ENCODE peak calls at places on chromosomes 16 and 17, in ten cellular contexts. G is transverse colon, Y is body of pancreas, N is IMR-90, J is uterus, A is heart left ventricle, D is tibial nerve, B is GM12878, Q is endothelial cell of umbilical vein, E is ovary. U is an unnamed sample.

GRCh38 chr16:75593825-75594820 is 27.9 kb downstream of the GABARAPL2 start:
- DNase-seq in B (no peak), E (no peak), J (no peak), A (no peak), Q (peak; percentile 48), Y (no peak), D (no peak), G (no peak), N (peak; percentile 83), U (no peak)

GRCh38 chr16:50259334-50260205 is 6.8 kb upstream of the ADCY7 start:
- DNase-seq in G (peak; percentile 38), J (peak; percentile 44), Q (no peak), N (no peak), Y (peak; percentile 46), D (peak; percentile 72), B (no peak), E (peak; percentile 80), A (peak; percentile 73), U (no peak)

GRCh38 chr17:2965621-2966275 is 97.7 kb downstream of the OR1D5 start:
- DNase-seq in N (peak; percentile 74), A (no peak), J (no peak), D (no peak), Q (no peak), G (no peak), E (no peak), Y (peak; percentile 40), B (no peak), U (peak; percentile 83)

GRCh38 chr16:3020604-3021448 is 658 bp downstream of the TNFRSF12A start:
- DNase-seq in N (peak; percentile 89), Q (peak; percentile 86), E (peak; percentile 86), D (peak; percentile 33), J (peak; percentile 89), G (peak; percentile 75), B (no peak), A (peak; percentile 91), Y (peak; percentile 95), U (peak; percentile 73)

GRCh38 chr17:56521439-56522141 is 71.9 kb upstream of the NOG start:
- DNase-seq in B (no peak), D (no peak), Q (no peak), E (no peak), N (no peak), A (no peak), G (no peak), J (no peak), Y (no peak), U (no peak)

GRCh38 chr16:54129810-54130209 is 156.8 kb downstream of the IRX3 start:
- DNase-seq in Y (no peak), J (no peak), Q (no peak), N (no peak), A (no peak), E (no peak), G (no peak), B (no peak), D (no peak), U (no peak)

GRCh38 chr17:16989230-16989952 is 17.5 kb upstream of the TNFRSF13B start:
- DNase-seq in A (no peak), E (no peak), D (no peak), Q (no peak), G (peak; percentile 73), N (no peak), B (peak; percentile 87), J (no peak), Y (no peak), U (no peak)

GRCh38 chr16:89720859-89721643 is at the start of the genes VPS9D1 and ZNF276:
- DNase-seq in G (peak; percentile 88), B (no peak), N (peak; percentile 69), A (peak; percentile 93), Q (peak; percentile 79), J (peak; percentile 76), Y (peak; percentile 85), D (peak; percentile 71), E (peak; percentile 87), U (peak; percentile 74)

GRCh38 chr17:2393954-2394749 is 6.7 kb downstream of the MNT start:
- DNase-seq in Q (no peak), E (no peak), J (no peak), B (no peak), G (peak; percentile 44), A (peak; percentile 49), D (no peak), Y (no peak), N (no peak), U (no peak)

GRCh38 chr17:62592305-62593099 is 35.0 kb upstream of the MRC2 start:
- DNase-seq in A (no peak), E (no peak), G (no peak), Q (peak; percentile 9), N (peak; percentile 43), B (no peak), Y (no peak), J (no peak), D (no peak), U (no peak)

DNA sequence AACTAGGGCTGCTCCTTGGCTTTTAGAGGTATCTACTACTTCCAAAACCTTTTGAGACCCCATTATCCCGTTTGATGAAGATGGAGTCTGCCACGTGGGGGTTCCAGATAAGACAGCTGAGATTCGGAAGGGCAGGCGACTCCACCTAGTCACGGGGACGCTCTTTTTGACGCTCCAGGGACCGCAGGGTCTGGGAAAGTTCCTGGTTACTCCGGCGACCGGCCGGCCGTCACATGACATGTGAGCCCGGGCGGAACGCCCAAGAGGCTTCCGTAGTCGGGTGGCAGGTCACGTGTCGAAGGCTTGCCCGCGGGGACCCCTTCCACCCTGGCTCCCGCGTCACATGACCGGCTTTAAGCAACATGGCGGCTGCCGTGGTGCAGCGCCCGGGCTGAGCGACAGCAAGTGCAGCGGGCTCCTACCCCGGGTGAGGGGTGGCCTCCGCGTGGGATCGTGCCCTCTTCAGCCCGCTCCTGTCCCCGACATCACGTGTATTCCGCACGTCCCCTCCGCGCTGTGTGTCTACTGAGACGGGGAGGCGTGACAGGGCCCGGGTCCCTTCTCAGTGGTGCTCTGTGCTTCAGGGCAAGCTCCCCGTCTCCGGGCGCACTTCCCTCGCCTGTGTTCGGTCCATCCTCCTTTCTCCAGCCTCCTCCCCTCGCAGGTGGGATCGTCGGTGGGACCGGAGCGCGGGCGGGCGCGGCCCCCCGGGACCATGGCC is at the start of gene SPNS1:
- DNase-seq in Q (peak; percentile 96), A (peak; percentile 97), E (peak; percentile 99), J (peak; percentile 97), D (peak; percentile 98), G (peak; percentile 98), Y (peak; percentile 98), N (peak; percentile 97), B (peak; percentile 74), U (peak; percentile 97)
- H3K4me3 ChIP-seq in Q (peak within 1 kb of the TSS; percentile 84), A (peak within 1 kb of the TSS; percentile 67), E (peak within 1 kb of the TSS; percentile 96), J (peak within 1 kb of the TSS; percentile 96), D (peak within 1 kb of the TSS; percentile 93), G (peak within 1 kb of the TSS; percentile 83), Y (peak within 1 kb of the TSS; percentile 88), N (peak within 1 kb of the TSS; percentile 75), B (peak within 1 kb of the TSS; percentile 92), U (peak within 1 kb of the TSS; percentile 75)

GRCh38 chr17:70804161-70804560 is 634.8 kb downstream of the KCNJ2 start:
- DNase-seq in Y (no peak), G (no peak), N (peak; percentile 61), E (no peak), Q (no peak), J (no peak), A (no peak), B (no peak), D (no peak), U (no peak)

GRCh38 chr17:70810609-70811008 is 641.3 kb downstream of the KCNJ2 start:
- DNase-seq in E (no peak), B (no peak), Q (no peak), Y (no peak), A (no peak), J (no peak), N (peak; percentile 70), D (no peak), G (no peak), U (no peak)

GRCh38 chr17:70808596-70808995 is 639.3 kb downstream of the KCNJ2 start:
- DNase-seq in E (no peak), G (no peak), B (no peak), D (no peak), Q (no peak), N (no peak), J (no peak), A (no peak), Y (no peak), U (no peak)
- TF ChIP-seq POLR2A in E (no peak), G (no peak), B (no peak), D (no peak), Q (no peak), N (no peak), J (no peak), A (no peak), Y (no peak), U (no peak)

DNA sequence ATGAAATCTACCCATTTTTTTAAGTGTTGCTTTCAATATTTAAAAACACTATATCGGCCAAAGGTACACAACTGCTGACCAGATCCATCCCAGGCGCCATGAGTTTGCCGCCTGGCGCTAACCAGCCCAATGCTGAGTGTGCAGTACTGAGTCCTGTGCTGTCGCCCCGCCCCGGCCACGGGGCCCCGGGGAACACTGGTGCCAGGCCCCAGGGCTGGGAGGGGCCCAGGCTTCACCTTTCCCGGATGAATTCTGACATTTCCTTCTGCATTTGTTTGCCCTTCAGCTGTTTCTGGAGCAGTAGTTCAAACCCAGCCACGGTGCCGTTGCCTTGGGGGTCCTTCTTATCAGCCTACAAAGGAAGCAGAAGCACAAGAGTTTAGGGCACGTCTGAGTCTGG is 37.8 kb upstream of the RCVRN start:
- DNase-seq in D (no peak), E (no peak), N (no peak), Y (no peak), G (no peak), Q (no peak), B (no peak), A (no peak), J (no peak), U (no peak)
- H3K4me1 ChIP-seq in D (no peaks in the 10 kb centered on the region), E (no peaks in the 10 kb centered on the region), N (no peaks in the 10 kb centered on the region), Y (no peaks in the 10 kb centered on the region), G (no peaks in the 10 kb centered on the region), Q (no peaks in the 10 kb centered on the region), B (no peaks in the 10 kb centered on the region), A (no peaks in the 10 kb centered on the region), J (no peaks in the 10 kb centered on the region), U (no peaks in the 10 kb centered on the region)

DNA sequence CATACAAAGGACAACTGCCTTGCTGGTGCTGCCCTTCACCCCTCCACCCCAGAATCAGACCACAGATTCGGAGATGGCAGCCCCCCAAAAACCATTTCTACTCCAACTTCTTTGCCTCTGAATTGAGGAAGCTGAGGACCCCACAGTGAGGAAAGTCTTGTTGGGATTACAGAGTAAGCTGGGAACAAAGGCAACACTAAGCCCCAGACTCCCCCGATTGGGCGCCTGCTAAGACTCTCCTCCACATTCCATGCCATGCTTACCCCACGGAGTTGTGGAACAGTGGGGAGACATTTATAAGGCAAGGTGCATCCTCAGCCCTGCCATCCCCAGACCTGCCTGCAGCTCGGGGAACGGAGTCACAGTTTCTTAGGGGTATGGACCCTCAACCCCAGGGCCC is 1.9 kb downstream of the GIT1 start:
- DNase-seq in B (no peak), N (no peak), Q (no peak), A (no peak), J (no peak), D (no peak), Y (no peak), G (no peak), E (no peak), U (no peak)
- H3K4me3 ChIP-seq in B (peak overlapping the region; percentile 94), N (no peak overlapping the region), Q (peak overlapping the region; percentile 69), A (peak overlapping the region; percentile 86), J (no peak overlapping the region), D (peak overlapping the region; percentile 96), Y (no peak overlapping the region), G (no peak overlapping the region), E (no peak overlapping the region), U (no peak overlapping the region)

GRCh38 chr16:16086653-16087446 is 136.4 kb downstream of the ABCC6 start:
- DNase-seq in Q (no peak), Y (no peak), A (no peak), E (no peak), N (no peak), G (no peak), B (no peak), D (no peak), J (peak; percentile 50), U (peak; percentile 46)
- TF ChIP-seq POLR2A in Q (no peak), Y (no peak), A (no peak), E (no peak), N (no peak), G (no peak), B (no peak), D (no peak), J (no peak), U (no peak)

U was measured in prostate gland.